ENCODE peak calls at places on chromosome 13, in ten cellular contexts. Q is RWPE1; A is GM12878; C is endothelial cell; J is activated T-helper 1 cell treated with Interleukin-2 at 50 U/mL for 16 hours; I is stimulated activated naive CD8-positive, alpha-beta T cell treated with anti-CD3 and anti-CD28 coated beads, Interleukin-15, amount 100 ng/mL, for 72 hours; Y is T1000; H is LoVo; P is activated CD4-positive, alpha-beta T cell treated with anti-CD3 and anti-CD28 coated beads, Interleukin-2, amount 50 U/mL, for 24 hours; F is GM18507. O is an unnamed sample.
A peak's percentile ranks its signal among the peaks of the same experiment; 100 is the strongest.

GRCh38 chr13:113618455-113618854 is 33.9 kb downstream of the TFDP1 start:
- DNase-seq in J (no peak), P (no peak), A (no peak), F (no peak), Q (no peak), I (no peak), H (no peak), Y (no peak), C (no peak), O (no peak)

GRCh38 chr13:33352520-33352919 is 67.0 kb upstream of the STARD13 start:
- DNase-seq in A (no peak), C (no peak), Q (no peak), Y (no peak), P (no peak), H (no peak), J (no peak), F (no peak), I (no peak), O (no peak)

GRCh38 chr13:83190020-83190419 is 692.3 kb downstream of the SLITRK1 start:
- DNase-seq in Y (no peak), I (no peak), H (no peak), J (no peak), C (no peak), P (no peak), A (no peak), Q (no peak), F (no peak), O (no peak)

GRCh38 chr13:112983428-112984196 is 14.6 kb downstream of the MCF2L start:
- DNase-seq in F (no peak), I (no peak), H (no peak), Y (no peak), Q (no peak), P (no peak), A (no peak), C (no peak), J (no peak), O (no peak)

GRCh38 chr13:102555914-102556553 is 40.8 kb upstream of the TPP2 start:
- DNase-seq in Y (no peak), I (peak; percentile 7), F (no peak), P (no peak), C (peak; percentile 29), A (no peak), H (peak; percentile 21), Q (peak; percentile 45), J (no peak), O (no peak)

GRCh38 chr13:27450921-27451461 is 627 bp upstream of the MTIF3 start:
- DNase-seq in H (peak; percentile 87), I (no peak), P (no peak), Q (peak; percentile 61), Y (no peak), J (peak; percentile 18), C (peak; percentile 33), F (no peak), A (no peak), O (no peak)

GRCh38 chr13:91544723-91545122 is 146.3 kb downstream of the GPC5 start:
- DNase-seq in H (no peak), A (no peak), C (peak; percentile 33), P (no peak), Y (no peak), Q (no peak), I (no peak), J (no peak), F (no peak), O (no peak)

GRCh38 chr13:110626510-110626909 is 11.2 kb downstream of the NAXD start:
- DNase-seq in C (no peak), J (no peak), P (no peak), H (no peak), I (no peak), Q (no peak), A (no peak), F (no peak), Y (no peak), O (no peak)

GRCh38 chr13:28489536-28489935 is 5.4 kb downstream of the FLT1 start:
- DNase-seq in Y (no peak), P (no peak), J (no peak), F (no peak), A (no peak), C (no peak), Q (no peak), I (no peak), H (no peak), O (no peak)

GRCh38 chr13:79483302-79483701 is 2.3 kb downstream of the NDFIP2 start:
- DNase-seq in Y (no peak), J (no peak), C (no peak), I (no peak), P (no peak), H (no peak), Q (no peak), A (no peak), F (no peak), O (no peak)

GRCh38 chr13:112247471-112248405 is 128.4 kb upstream of the SPACA7 start:
- DNase-seq in H (no peak), P (no peak), F (no peak), Q (no peak), Y (no peak), I (no peak), C (no peak), J (no peak), A (no peak), O (no peak)

GRCh38 chr13:53250272-53250875 is 221.8 kb downstream of the OLFM4 start:
- DNase-seq in F (peak; percentile 2), H (peak; percentile 81), P (no peak), Y (no peak), Q (peak; percentile 53), C (peak; percentile 37), I (peak; percentile 5), J (no peak), A (peak; percentile 15), O (no peak)

GRCh38 chr13:87129602-87130300 is 541.4 kb upstream of the SLITRK5 start:
- DNase-seq in P (no peak), A (no peak), H (no peak), C (no peak), J (no peak), Q (peak; percentile 3), Y (no peak), F (no peak), I (no peak), O (no peak)

GRCh38 chr13:71754407-71754974 is 112.5 kb downstream of the DACH1 start:
- DNase-seq in I (no peak), A (no peak), C (no peak), Q (no peak), F (no peak), H (no peak), Y (no peak), J (no peak), P (no peak), O (no peak)

O was measured in CD14-positive monocyte.